ENCODE peak calls at places on chromosomes 6 and 20, in eight cellular contexts. S is mesendoderm, I is skeletal muscle cell, U is adrenal gland, Y is GM06990, P is breast epithelium, C is prostate gland, T is AG04450. V is an unnamed sample.

GRCh38 chr6:101085327-101085726 is 204.2 kb upstream of the ASCC3 start:
- DNase-seq in S (peak), U (no peak), T (no peak), I (no peak), Y (no peak), C (no peak), P (no peak), V (no peak)

GRCh38 chr20:41095110-41095969 is 42.0 kb upstream of the PLCG1 start:
- DNase-seq in T (no peak), S (peak), Y (no peak), U (peak), P (peak), I (no peak), C (peak), V (peak)

GRCh38 chr6:148432405-148433195 is 90.0 kb downstream of the SASH1 start:
- DNase-seq in C (no peak), Y (no peak), S (no peak), U (no peak), P (no peak), I (no peak), T (no peak), V (no peak)

GRCh38 chr20:11140359-11140758 is 466.6 kb upstream of the JAG1 start:
- DNase-seq in T (peak), P (no peak), U (no peak), Y (no peak), C (no peak), S (no peak), I (peak), V (no peak)

GRCh38 chr20:23234311-23235078 is 116.1 kb upstream of the NXT1 start:
- DNase-seq in T (no peak), Y (no peak), C (no peak), I (peak), P (no peak), S (no peak), U (no peak), V (no peak)

GRCh38 chr6:113122060-113122459 is 735.1 kb upstream of the MARCKS start:
- DNase-seq in C (no peak), Y (no peak), U (no peak), T (no peak), P (no peak), S (peak), I (peak), V (no peak)

GRCh38 chr20:41479113-41479512 is 112.5 kb upstream of the EMILIN3 start:
- DNase-seq in T (no peak), P (no peak), C (no peak), Y (no peak), U (no peak), I (no peak), S (no peak), V (no peak)

GRCh38 chr6:26432622-26433021 is 7.7 kb upstream of the BTN3A3 start:
- DNase-seq in C (no peak), S (no peak), Y (no peak), U (no peak), T (no peak), I (peak), P (no peak), V (no peak)

GRCh38 chr6:72522735-72523141 is 99.1 kb upstream of the KCNQ5 start:
- DNase-seq in S (peak), I (no peak), C (no peak), Y (peak), P (no peak), U (no peak), T (no peak), V (no peak)

GRCh38 chr6:160224599-160225237 is 33.9 kb downstream of the SLC22A2 start:
- DNase-seq in T (no peak), P (no peak), U (no peak), Y (no peak), S (no peak), C (no peak), I (no peak), V (no peak)

GRCh38 chr6:143110572-143110971 is 49.9 kb downstream of the AIG1 start:
- DNase-seq in P (no peak), U (no peak), I (peak), C (no peak), S (no peak), Y (no peak), T (peak), V (no peak)

GRCh38 chr20:58308680-58309527 is 611 bp upstream of the RAB22A start:
- DNase-seq in U (peak), I (no peak), S (peak), T (peak), C (peak), P (peak), Y (peak), V (no peak)

GRCh38 chr6:137975058-137975940 is 108.2 kb downstream of the TNFAIP3 start:
- DNase-seq in U (no peak), Y (no peak), I (no peak), P (no peak), C (no peak), S (peak), T (no peak), V (no peak)

GRCh38 chr6:168217880-168218537 is 101.6 kb downstream of the DACT2 start:
- DNase-seq in U (no peak), T (no peak), S (no peak), Y (no peak), P (no peak), I (no peak), C (no peak), V (peak)

GRCh38 chr6:6474170-6474920 is 114.2 kb upstream of the LY86 start:
- DNase-seq in I (no peak), U (no peak), S (peak), P (no peak), T (no peak), C (no peak), Y (no peak), V (no peak)

GRCh38 chr20:1215386-1216170 is 10.3 kb upstream of the RAD21L1 start:
- DNase-seq in S (no peak), C (no peak), U (no peak), I (peak), P (no peak), Y (no peak), T (no peak), V (no peak)

GRCh38 chr6:6998194-6998569 is 109.6 kb upstream of the RREB1 start:
- DNase-seq in I (peak), P (no peak), S (peak), Y (no peak), C (no peak), U (peak), T (no peak), V (no peak)

GRCh38 chr20:59684685-59685212 is 80.4 kb downstream of the PHACTR3 start:
- DNase-seq in P (no peak), Y (no peak), S (no peak), I (no peak), C (no peak), U (no peak), T (no peak), V (no peak)

GRCh38 chr20:32731882-32732266 is 11.4 kb downstream of the COMMD7 start:
- DNase-seq in C (no peak), T (no peak), P (no peak), Y (no peak), U (peak), S (no peak), I (no peak), V (no peak)

GRCh38 chr20:51079488-51079887 is 56.6 kb upstream of the KCNG1 start:
- DNase-seq in I (no peak), U (no peak), C (no peak), T (no peak), P (no peak), Y (no peak), S (no peak), V (no peak)

GRCh38 chr20:4082406-4083102 is 67.2 kb upstream of the RNF24 start:
- DNase-seq in P (no peak), S (peak), C (no peak), Y (peak), U (peak), I (no peak), T (no peak), V (no peak)

GRCh38 chr6:26045046-26045938 is 41.9 kb upstream of the HFE start:
- DNase-seq in Y (peak), C (peak), S (peak), I (peak), U (peak), P (peak), T (peak), V (peak)

GRCh38 chr20:39111359-39112195 is 149.4 kb downstream of the DHX35 start:
- DNase-seq in S (no peak), U (no peak), Y (no peak), C (no peak), P (no peak), T (no peak), I (no peak), V (no peak)

GRCh38 chr20:37342231-37343177 is 3.4 kb upstream of the SRC start:
- DNase-seq in I (no peak), P (no peak), S (peak), T (no peak), U (no peak), Y (no peak), C (no peak), V (no peak)

GRCh38 chr6:656460-657252 is at the start of gene HUS1B:
- DNase-seq in I (no peak), Y (no peak), T (no peak), P (no peak), S (no peak), U (no peak), C (no peak), V (no peak)

GRCh38 chr20:51427625-51428291 is 114.8 kb downstream of the NFATC2 start:
- DNase-seq in S (no peak), U (no peak), T (no peak), C (no peak), P (no peak), I (no peak), Y (no peak), V (no peak)

GRCh38 chr20:41615671-41616070 is 2.5 kb downstream of the CHD6 start:
- DNase-seq in P (no peak), T (no peak), S (no peak), C (no peak), Y (no peak), I (no peak), U (no peak), V (no peak)

GRCh38 chr20:9348746-9349145 is 165.6 kb upstream of the LAMP5 start:
- DNase-seq in S (peak), U (no peak), T (no peak), I (no peak), C (no peak), Y (no peak), P (no peak), V (no peak)

GRCh38 chr20:4406627-4407026 is 315.1 kb upstream of the PRND start:
- DNase-seq in Y (no peak), T (peak), I (peak), C (no peak), S (no peak), P (no peak), U (peak), V (no peak)

GRCh38 chr20:53783768-53784167 is 190.1 kb upstream of the ZNF217 start:
- DNase-seq in C (no peak), P (no peak), T (no peak), Y (no peak), S (no peak), U (no peak), I (no peak), V (no peak)

GRCh38 chr20:15076785-15077184 is 739.4 kb upstream of the FLRT3 start:
- DNase-seq in C (no peak), T (no peak), U (no peak), Y (no peak), P (no peak), S (no peak), I (no peak), V (no peak)

GRCh38 chr6:127489248-127489647 is 29.9 kb downstream of the MTCL3 start:
- DNase-seq in T (no peak), I (no peak), U (no peak), P (no peak), C (no peak), Y (no peak), S (no peak), V (no peak)

GRCh38 chr6:107075951-107076381 is 39.3 kb downstream of the BEND3 start:
- DNase-seq in U (no peak), S (no peak), I (no peak), P (no peak), Y (no peak), T (no peak), C (peak), V (no peak)

GRCh38 chr6:3871511-3871910 is 22.3 kb downstream of the FAM50B start:
- DNase-seq in C (no peak), P (no peak), U (no peak), T (no peak), S (no peak), I (no peak), Y (no peak), V (no peak)

GRCh38 chr20:41631826-41632225 is 13.6 kb upstream of the CHD6 start:
- DNase-seq in C (no peak), T (no peak), P (no peak), I (peak), Y (no peak), U (peak), S (no peak), V (peak)

GRCh38 chr20:58759947-58760346 is 67.3 kb downstream of the NPEPL1 start:
- DNase-seq in P (no peak), I (no peak), Y (no peak), U (no peak), T (no peak), C (no peak), S (no peak), V (no peak)

GRCh38 chr20:4809707-4810106 is 88.0 kb downstream of the PRND start:
- DNase-seq in U (no peak), T (no peak), I (no peak), Y (peak), P (no peak), C (no peak), S (no peak), V (no peak)

GRCh38 chr20:22578221-22579118 is 5.9 kb downstream of the FOXA2 start:
- DNase-seq in Y (no peak), I (no peak), T (no peak), S (peak), C (no peak), U (no peak), P (no peak), V (no peak)

GRCh38 chr6:160692369-160692959 is 9.6 kb upstream of the PLG start:
- DNase-seq in T (no peak), S (peak), C (no peak), U (no peak), Y (no peak), I (no peak), P (no peak), V (no peak)

GRCh38 chr20:49982072-49982345 is 771 bp upstream of the SNAI1 start:
- DNase-seq in T (no peak), U (no peak), S (no peak), Y (no peak), P (no peak), C (no peak), I (no peak), V (no peak)
- H3K4me3 ChIP-seq in T (peak), U (peak), S (no peak), Y (no peak), P (peak), C (no peak), I (no peak), V (no peak)

DNA sequence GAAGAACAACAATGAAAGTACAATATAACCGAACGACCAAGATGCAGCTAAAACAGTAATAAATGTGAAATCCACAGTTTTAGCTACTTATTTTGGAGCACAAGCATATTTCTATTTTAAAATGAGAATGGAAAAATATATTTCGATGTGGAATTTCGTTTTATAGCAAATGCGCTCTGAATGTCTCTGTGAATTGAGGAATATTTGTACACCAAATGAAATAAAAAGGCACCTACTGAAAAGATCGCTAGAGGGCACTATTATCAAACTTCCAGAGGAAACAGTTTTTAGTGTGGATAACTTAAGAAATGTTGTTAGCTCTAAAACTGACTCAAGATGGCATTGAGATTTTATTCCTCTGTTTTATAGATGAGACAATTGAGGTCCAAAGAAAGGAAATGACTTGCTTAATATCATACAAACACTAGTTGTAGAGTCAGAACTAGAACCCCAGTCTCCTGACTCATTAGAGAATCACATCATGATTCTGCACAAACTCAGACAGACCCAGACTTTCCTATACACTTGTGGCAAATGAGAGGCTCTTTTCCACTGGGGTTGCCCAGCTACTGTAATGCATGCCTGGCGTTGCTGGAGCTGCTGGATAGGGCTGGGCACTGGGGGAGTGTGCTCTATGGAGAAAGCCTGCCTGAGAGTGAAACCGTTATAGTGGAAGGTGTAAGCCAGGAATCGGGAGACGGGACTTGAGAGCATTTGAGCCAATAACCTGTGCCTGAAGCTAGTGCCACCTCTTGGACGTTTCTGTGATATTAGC is 51.9 kb downstream of the GCLC start:
- DNase-seq in T (peak), S (peak), I (no peak), P (no peak), Y (no peak), C (peak), U (peak), V (no peak)
- H3K4me3 ChIP-seq in T (peak), S (no peak), I (peak), P (no peak), Y (no peak), C (no peak), U (peak), V (peak)

DNA sequence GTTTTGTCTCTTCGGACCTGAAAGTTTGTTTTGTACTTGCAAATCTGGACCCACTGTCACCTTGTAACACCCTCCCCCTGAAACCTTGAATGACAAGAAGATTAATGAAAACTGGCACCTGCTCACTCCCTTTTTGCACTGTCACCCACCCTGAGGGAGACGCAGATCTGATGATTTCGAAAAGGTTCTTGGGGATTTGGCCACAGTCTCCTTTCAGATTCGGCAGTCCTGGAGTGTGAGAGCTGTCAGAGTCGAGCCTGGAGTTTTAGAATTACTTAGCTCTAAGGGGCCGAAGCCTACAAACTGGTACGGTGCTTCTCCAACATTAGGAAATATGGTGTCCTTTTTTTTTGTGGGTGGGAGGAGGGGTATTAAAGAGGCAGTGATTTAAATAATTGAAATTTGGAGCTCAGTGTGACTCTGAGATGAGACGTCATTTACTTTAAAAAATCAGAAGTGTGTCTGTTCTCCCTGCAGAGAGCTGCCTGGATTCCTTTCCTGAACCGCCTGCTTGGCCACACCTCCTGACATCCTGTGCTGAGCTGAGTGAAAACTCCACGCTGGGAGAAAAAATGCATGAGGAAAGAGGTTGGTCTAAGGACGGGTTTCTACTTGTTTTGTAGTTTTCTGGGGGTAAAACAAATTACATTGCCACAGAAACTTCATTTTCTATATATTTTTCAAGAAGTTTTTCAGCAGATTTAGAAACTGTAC is 447.0 kb upstream of the CDH4 start:
- DNase-seq in U (no peak), Y (no peak), T (no peak), P (no peak), C (no peak), I (no peak), S (peak), V (no peak)
- H3K4me3 ChIP-seq in U (no peak), Y (no peak), T (no peak), P (peak), C (no peak), I (no peak), S (no peak), V (no peak)

GRCh38 chr6:77463881-77464867 is 883 bp upstream of the HTR1B start:
- DNase-seq in S (peak), T (no peak), P (no peak), C (no peak), U (no peak), I (no peak), Y (no peak), V (no peak)
- H3K4me3 ChIP-seq in S (peak), T (peak), P (peak), C (peak), U (peak), I (peak), Y (no peak), V (peak)

DNA sequence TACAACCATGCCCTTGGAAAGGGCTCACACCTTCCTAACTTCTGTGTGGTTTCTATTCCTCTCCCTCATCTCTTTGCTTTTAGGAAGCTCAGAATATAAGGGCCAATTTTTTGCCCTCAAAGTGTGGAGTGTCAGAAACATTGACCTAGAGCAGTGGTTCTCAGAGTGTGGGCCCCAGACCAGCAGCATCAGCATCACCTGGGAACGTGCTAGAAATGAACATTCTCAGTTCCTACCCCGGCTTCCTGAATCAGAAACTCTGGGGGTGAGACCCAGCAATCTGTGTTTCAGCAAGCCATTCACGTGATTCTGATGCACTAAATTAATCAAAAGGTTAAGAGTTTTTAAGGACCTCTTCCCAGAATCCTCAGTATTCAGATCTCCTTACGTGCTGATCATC is 47.9 kb upstream of the IL17A start:
- DNase-seq in U (no peak), C (no peak), P (no peak), T (no peak), Y (no peak), S (no peak), I (no peak), V (no peak)
- H3K4me3 ChIP-seq in U (no peak), C (no peak), P (no peak), T (no peak), Y (no peak), S (no peak), I (peak), V (no peak)

DNA sequence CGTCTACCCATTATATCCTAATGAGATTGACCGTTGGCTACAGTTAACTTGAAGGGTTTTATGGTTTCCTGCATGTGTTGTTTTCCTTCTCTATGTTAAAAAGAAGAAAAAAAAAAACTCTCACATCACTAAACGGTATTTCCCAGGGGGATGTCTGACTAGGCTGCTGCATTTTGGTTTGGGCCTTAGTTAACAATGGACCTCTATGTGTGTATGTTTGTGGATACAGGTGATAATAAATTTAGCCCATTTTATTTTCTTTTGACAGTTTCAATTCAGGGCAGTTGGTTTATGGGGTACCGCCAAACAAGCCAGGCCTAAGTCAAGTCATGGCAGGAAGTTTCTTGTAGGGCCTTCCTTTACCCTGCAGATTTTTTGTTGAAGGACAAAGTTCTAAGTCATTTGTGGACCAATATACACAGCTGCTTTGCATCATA is 10.0 kb downstream of the SOX4 start:
- DNase-seq in U (no peak), T (no peak), S (no peak), P (no peak), I (no peak), Y (no peak), C (no peak), V (no peak)
- H3K4me3 ChIP-seq in U (no peak), T (no peak), S (no peak), P (no peak), I (no peak), Y (no peak), C (no peak), V (no peak)

GRCh38 chr6:43773981-43774775 is 4.2 kb downstream of the VEGFA start:
- DNase-seq in T (no peak), Y (no peak), U (peak), P (no peak), S (no peak), I (no peak), C (no peak), V (no peak)
- H3K4me3 ChIP-seq in T (peak), Y (peak), U (peak), P (peak), S (no peak), I (peak), C (no peak), V (peak)

GRCh38 chr6:167116109-167116837 is 6.6 kb upstream of the CCR6 start:
- DNase-seq in I (no peak), C (no peak), P (peak), U (no peak), T (no peak), Y (no peak), S (no peak), V (no peak)
- H3K4me3 ChIP-seq in I (no peak), C (no peak), P (peak), U (no peak), T (no peak), Y (no peak), S (no peak), V (no peak)

V was measured in ascending aorta.